ENCODE peak calls at places on chromosomes 4 and X, in eight cellular contexts. M is stimulated activated CD4-positive, alpha-beta T cell treated with anti-CD3 and anti-CD28 coated beads, Interleukin-2, amount 100 ng/mL, for 48 hours; E is neural crest cell; X is GM03348; L is cardiac muscle cell; A is EL; S is NT2/D1; N is RWPE1. P is an unnamed sample.

GRCh38 chr4:175298119-175298518 is 380.0 kb downstream of the ADAM29 start:
- DNase-seq in M (no peak), E (no peak), X (no peak), L (no peak), A (peak; percentile 14), S (no peak), N (no peak), P (no peak)

GRCh38 chrX:9676738-9677097 is 88.9 kb downstream of the GPR143 start:
- DNase-seq in M (no peak), E (no peak), X (no peak), L (no peak), A (no peak), S (no peak), N (no peak), P (no peak)

GRCh38 chrX:11336201-11336600 is 43.0 kb downstream of the AMELX start:
- DNase-seq in M (no peak), E (no peak), X (no peak), L (no peak), A (no peak), S (no peak), N (no peak), P (no peak)

GRCh38 chr4:105509714-105510113 is 35.9 kb upstream of the PPA2 start:
- DNase-seq in M (no peak), E (no peak), X (no peak), L (no peak), A (no peak), S (no peak), N (no peak), P (no peak)

GRCh38 chr4:24557036-24558022 is 27.0 kb downstream of the DHX15 start:
- DNase-seq in M (no peak), E (no peak), X (no peak), L (peak; percentile 48), A (peak; percentile 56), S (no peak), N (peak; percentile 8), P (no peak)

GRCh38 chr4:3511187-3511586 is 21.0 kb downstream of the LRPAP1 start:
- DNase-seq in M (no peak), E (no peak), X (no peak), L (no peak), A (no peak), S (no peak), N (no peak), P (no peak)

GRCh38 chrX:50858548-50858947 is 44.6 kb upstream of the SHROOM4 start:
- DNase-seq in M (no peak), E (no peak), X (no peak), L (no peak), A (no peak), S (no peak), N (no peak), P (no peak)

GRCh38 chrX:131830400-131831184 is 192.5 kb upstream of the STK26 start:
- DNase-seq in M (peak; percentile 34), E (peak; percentile 79), X (peak; percentile 19), L (peak; percentile 81), A (peak; percentile 58), S (peak; percentile 71), N (peak; percentile 1), P (no peak)

GRCh38 chr4:100268807-100269206 is 78.5 kb upstream of the DDIT4L start:
- DNase-seq in M (no peak), E (no peak), X (no peak), L (no peak), A (no peak), S (no peak), N (no peak), P (no peak)

GRCh38 chrX:13092455-13092941 is 48.1 kb upstream of the FAM9C start:
- DNase-seq in M (no peak), E (no peak), X (no peak), L (no peak), A (no peak), S (no peak), N (no peak), P (no peak)

P was measured in epithelial cell of prostate.